ENCODE peak calls at places on chromosomes 16 and 17, in six cellular contexts. One of them, this sample, is unnamed.

GRCh38 chr16:77833906-77834599 is 45.7 kb downstream of the VAT1L start:
- DNase-seq in astrocyte of the cerebellum: peak
- DNase-seq in endothelial cell of umbilical vein: peak
- DNase-seq in neural progenitor cell: peak
- DNase-seq in transverse colon: no peak
- DNase-seq in psoas muscle: no peak
- DNase-seq in this sample: peak

GRCh38 chr17:33983824-33984574 is 271.1 kb upstream of the CCL2 start:
- DNase-seq in psoas muscle: no peak
- DNase-seq in astrocyte of the cerebellum: no peak
- DNase-seq in transverse colon: no peak
- DNase-seq in endothelial cell of umbilical vein: no peak
- DNase-seq in neural progenitor cell: no peak
- DNase-seq in this sample: no peak

GRCh38 chr17:50259484-50260324 is 14.6 kb upstream of the TMEM92 start:
- DNase-seq in endothelial cell of umbilical vein: no peak
- DNase-seq in psoas muscle: no peak
- DNase-seq in astrocyte of the cerebellum: no peak
- DNase-seq in neural progenitor cell: no peak
- DNase-seq in transverse colon: no peak
- DNase-seq in this sample: no peak

GRCh38 chr16:11824362-11824761 is 27.0 kb downstream of the RSL1D1 start:
- DNase-seq in psoas muscle: peak
- DNase-seq in transverse colon: peak
- DNase-seq in neural progenitor cell: no peak
- DNase-seq in endothelial cell of umbilical vein: no peak
- DNase-seq in astrocyte of the cerebellum: no peak
- DNase-seq in this sample: no peak

GRCh38 chr16:66521227-66521626 is 28.7 kb downstream of the TK2 start:
- DNase-seq in neural progenitor cell: no peak
- DNase-seq in psoas muscle: no peak
- DNase-seq in endothelial cell of umbilical vein: no peak
- DNase-seq in astrocyte of the cerebellum: no peak
- DNase-seq in transverse colon: no peak
- DNase-seq in this sample: no peak

GRCh38 chr16:85061566-85061965 is 34.0 kb downstream of the KIAA0513 start:
- DNase-seq in neural progenitor cell: no peak
- DNase-seq in endothelial cell of umbilical vein: no peak
- DNase-seq in psoas muscle: no peak
- DNase-seq in transverse colon: peak
- DNase-seq in astrocyte of the cerebellum: no peak
- DNase-seq in this sample: no peak

GRCh38 chr17:34135841-34136240 is 119.2 kb upstream of the CCL2 start:
- DNase-seq in astrocyte of the cerebellum: no peak
- DNase-seq in neural progenitor cell: no peak
- DNase-seq in endothelial cell of umbilical vein: no peak
- DNase-seq in psoas muscle: no peak
- DNase-seq in transverse colon: no peak
- DNase-seq in this sample: no peak

GRCh38 chr17:75457047-75457654 is 716 bp downstream of the TMEM94 start:
- DNase-seq in transverse colon: no peak
- DNase-seq in endothelial cell of umbilical vein: peak
- DNase-seq in psoas muscle: peak
- DNase-seq in astrocyte of the cerebellum: no peak
- DNase-seq in neural progenitor cell: peak
- DNase-seq in this sample: no peak

DNA sequence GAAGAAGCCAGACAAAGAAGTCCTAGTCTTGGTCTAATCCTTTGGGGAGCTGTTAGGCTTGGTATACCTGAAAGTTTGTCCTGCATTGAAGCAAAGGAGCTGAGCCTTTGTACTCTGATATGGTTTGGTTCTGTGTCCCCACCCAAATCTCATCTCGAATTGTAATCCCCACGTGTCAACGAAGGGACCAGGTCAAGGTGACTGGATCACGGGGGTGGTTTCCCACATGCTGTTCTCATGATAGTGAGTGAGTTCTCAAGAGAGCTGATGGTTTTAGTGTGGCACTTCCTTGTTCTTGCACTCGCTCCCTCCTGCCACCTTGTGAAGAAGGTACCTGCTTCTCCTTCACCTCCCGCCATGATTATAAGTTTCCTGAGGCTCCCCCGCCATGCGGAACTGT is 33.6 kb downstream of the FAM20A start:
- DNase-seq in endothelial cell of umbilical vein: no peak
- DNase-seq in astrocyte of the cerebellum: no peak
- DNase-seq in psoas muscle: no peak
- DNase-seq in transverse colon: no peak
- DNase-seq in neural progenitor cell: no peak
- DNase-seq in this sample: no peak
- H3K4me3 ChIP-seq in endothelial cell of umbilical vein: no peak
- H3K4me3 ChIP-seq in astrocyte of the cerebellum: no peak
- H3K4me3 ChIP-seq in psoas muscle: no peak
- H3K4me3 ChIP-seq in transverse colon: no peak
- H3K4me3 ChIP-seq in neural progenitor cell: no peak
- H3K4me3 ChIP-seq in this sample: no peak

GRCh38 chr17:73003487-73003886 is 89.0 kb downstream of the SLC39A11 start:
- DNase-seq in transverse colon: no peak
- DNase-seq in astrocyte of the cerebellum: no peak
- DNase-seq in neural progenitor cell: no peak
- DNase-seq in psoas muscle: no peak
- DNase-seq in endothelial cell of umbilical vein: no peak
- DNase-seq in this sample: no peak
- TF ChIP-seq CTCF in transverse colon: no peak
- TF ChIP-seq CTCF in astrocyte of the cerebellum: no peak
- TF ChIP-seq CTCF in neural progenitor cell: no peak
- TF ChIP-seq CTCF in psoas muscle: no peak
- TF ChIP-seq CTCF in endothelial cell of umbilical vein: no peak
- TF ChIP-seq CTCF in this sample: no peak

DNA sequence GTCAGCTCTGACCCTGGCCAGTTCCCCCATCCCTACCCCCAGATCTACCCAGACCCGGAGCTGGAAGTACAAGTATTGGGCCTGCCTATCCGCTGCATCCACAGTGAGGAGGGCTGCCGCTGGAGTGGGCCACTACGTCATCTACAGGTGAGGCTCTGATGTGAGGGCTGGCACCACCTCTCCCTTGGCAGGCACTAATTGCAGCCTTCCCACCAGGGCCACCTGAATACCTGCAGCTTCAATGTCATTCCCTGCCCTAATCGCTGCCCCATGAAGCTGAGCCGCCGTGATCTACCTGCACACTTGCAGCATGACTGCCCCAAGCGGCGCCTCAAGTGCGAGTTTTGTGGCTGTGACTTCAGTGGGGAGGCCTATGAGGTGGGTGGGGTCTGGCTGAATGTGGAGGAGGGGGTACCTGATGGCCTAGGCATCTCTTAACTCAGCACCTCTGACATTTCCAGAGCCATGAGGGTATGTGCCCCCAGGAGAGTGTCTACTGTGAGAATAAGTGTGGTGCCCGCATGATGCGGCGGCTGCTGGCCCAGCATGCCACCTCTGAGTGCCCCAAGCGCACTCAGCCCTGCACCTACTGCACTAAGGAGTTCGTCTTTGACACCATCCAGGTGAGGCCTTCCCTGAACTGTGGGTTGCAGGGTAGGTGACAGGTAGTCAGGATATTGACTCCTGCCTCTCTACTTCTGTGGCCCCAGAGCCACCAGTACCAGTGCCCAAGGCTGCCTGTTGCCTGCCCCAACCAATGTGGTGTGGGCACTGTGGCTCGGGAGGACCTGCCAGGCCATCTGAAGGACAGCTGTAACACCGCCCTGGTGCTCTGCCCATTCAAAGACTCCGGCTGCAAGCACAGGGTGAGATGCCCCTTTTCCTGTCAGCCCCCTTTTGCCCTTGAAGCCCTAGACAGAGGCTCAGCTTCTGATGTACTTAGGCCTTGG is 4.3 kb downstream of the TRAF4 start:
- DNase-seq in astrocyte of the cerebellum: no peak
- DNase-seq in transverse colon: no peak
- DNase-seq in neural progenitor cell: no peak
- DNase-seq in endothelial cell of umbilical vein: no peak
- DNase-seq in psoas muscle: peak
- DNase-seq in this sample: no peak
- H3K4me3 ChIP-seq in astrocyte of the cerebellum: no peak
- H3K4me3 ChIP-seq in transverse colon: no peak
- H3K4me3 ChIP-seq in neural progenitor cell: no peak
- H3K4me3 ChIP-seq in endothelial cell of umbilical vein: no peak
- H3K4me3 ChIP-seq in psoas muscle: no peak
- H3K4me3 ChIP-seq in this sample: no peak

DNA sequence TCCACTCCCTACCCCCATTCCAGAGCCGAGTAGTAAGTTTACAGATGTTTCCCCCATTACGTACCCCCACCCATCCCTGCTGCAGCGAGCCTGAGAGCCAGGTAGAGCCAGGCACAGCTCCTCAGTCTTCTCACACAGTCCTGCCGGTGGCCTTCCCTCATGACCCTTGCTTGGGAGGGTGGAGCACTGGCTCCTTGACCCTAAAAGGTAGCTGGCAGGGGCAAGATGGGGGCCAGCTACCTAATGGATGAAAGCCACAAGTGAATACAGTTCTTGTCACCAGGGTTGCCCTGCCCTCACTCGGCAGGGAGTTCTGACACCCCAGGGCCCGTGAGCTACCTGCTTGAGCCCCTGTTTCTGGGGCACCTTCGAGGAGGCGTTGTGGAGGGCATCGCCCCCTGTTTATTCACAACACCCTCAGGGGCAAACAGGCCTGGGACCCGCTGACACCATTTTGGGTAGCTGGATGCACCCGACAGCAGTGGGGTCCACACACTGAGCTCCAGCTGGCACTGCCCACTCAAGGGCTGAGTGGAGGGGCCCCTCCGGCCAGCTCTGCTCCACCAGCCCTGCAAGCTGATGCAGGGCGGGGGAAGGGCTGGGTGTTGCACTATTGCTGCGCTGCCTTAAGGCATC is 22.2 kb downstream of the ADAM11 start:
- DNase-seq in astrocyte of the cerebellum: no peak
- DNase-seq in neural progenitor cell: no peak
- DNase-seq in endothelial cell of umbilical vein: no peak
- DNase-seq in psoas muscle: no peak
- DNase-seq in transverse colon: no peak
- DNase-seq in this sample: no peak
- TF ChIP-seq CTCF in astrocyte of the cerebellum: no peak
- TF ChIP-seq CTCF in neural progenitor cell: no peak
- TF ChIP-seq CTCF in endothelial cell of umbilical vein: no peak
- TF ChIP-seq CTCF in psoas muscle: no peak
- TF ChIP-seq CTCF in transverse colon: no peak
- TF ChIP-seq CTCF in this sample: no peak

GRCh38 chr16:51113254-51114125 is 37.6 kb downstream of the SALL1 start:
- DNase-seq in neural progenitor cell: peak
- DNase-seq in psoas muscle: no peak
- DNase-seq in endothelial cell of umbilical vein: no peak
- DNase-seq in transverse colon: no peak
- DNase-seq in astrocyte of the cerebellum: no peak
- DNase-seq in this sample: no peak
- H3K4me3 ChIP-seq in neural progenitor cell: peak
- H3K4me3 ChIP-seq in psoas muscle: no peak
- H3K4me3 ChIP-seq in endothelial cell of umbilical vein: no peak
- H3K4me3 ChIP-seq in transverse colon: no peak
- H3K4me3 ChIP-seq in astrocyte of the cerebellum: peak
- H3K4me3 ChIP-seq in this sample: no peak

GRCh38 chr17:6423931-6424330 is 11.0 kb downstream of the AIPL1 start:
- DNase-seq in neural progenitor cell: no peak
- DNase-seq in psoas muscle: no peak
- DNase-seq in transverse colon: no peak
- DNase-seq in endothelial cell of umbilical vein: no peak
- DNase-seq in astrocyte of the cerebellum: no peak
- DNase-seq in this sample: no peak

GRCh38 chr17:6421700-6422604 is 13.0 kb downstream of the AIPL1 start:
- DNase-seq in endothelial cell of umbilical vein: peak
- DNase-seq in astrocyte of the cerebellum: peak
- DNase-seq in neural progenitor cell: peak
- DNase-seq in transverse colon: peak
- DNase-seq in psoas muscle: peak
- DNase-seq in this sample: no peak

GRCh38 chr17:6422654-6423241 is 12.2 kb downstream of the AIPL1 start:
- DNase-seq in transverse colon: no peak
- DNase-seq in endothelial cell of umbilical vein: no peak
- DNase-seq in astrocyte of the cerebellum: no peak
- DNase-seq in psoas muscle: no peak
- DNase-seq in neural progenitor cell: no peak
- DNase-seq in this sample: no peak

GRCh38 chr17:6415616-6416015 is 19.3 kb downstream of the AIPL1 start:
- DNase-seq in endothelial cell of umbilical vein: no peak
- DNase-seq in psoas muscle: no peak
- DNase-seq in transverse colon: no peak
- DNase-seq in astrocyte of the cerebellum: no peak
- DNase-seq in neural progenitor cell: no peak
- DNase-seq in this sample: no peak

GRCh38 chr17:6420173-6420641 is 14.7 kb downstream of the AIPL1 start:
- DNase-seq in transverse colon: no peak
- DNase-seq in neural progenitor cell: peak
- DNase-seq in psoas muscle: no peak
- DNase-seq in endothelial cell of umbilical vein: no peak
- DNase-seq in astrocyte of the cerebellum: no peak
- DNase-seq in this sample: no peak
- TF ChIP-seq CTCF in transverse colon: no peak
- TF ChIP-seq CTCF in neural progenitor cell: peak
- TF ChIP-seq CTCF in psoas muscle: no peak
- TF ChIP-seq CTCF in endothelial cell of umbilical vein: peak
- TF ChIP-seq CTCF in astrocyte of the cerebellum: peak
- TF ChIP-seq CTCF in this sample: peak

GRCh38 chr16:3602320-3602653 is 9.1 kb downstream of the SLX4 start:
- DNase-seq in psoas muscle: no peak
- DNase-seq in endothelial cell of umbilical vein: no peak
- DNase-seq in astrocyte of the cerebellum: no peak
- DNase-seq in neural progenitor cell: no peak
- DNase-seq in transverse colon: no peak
- DNase-seq in this sample: no peak
- H3K4me3 ChIP-seq in psoas muscle: no peak
- H3K4me3 ChIP-seq in endothelial cell of umbilical vein: no peak
- H3K4me3 ChIP-seq in astrocyte of the cerebellum: no peak
- H3K4me3 ChIP-seq in neural progenitor cell: no peak
- H3K4me3 ChIP-seq in transverse colon: no peak
- H3K4me3 ChIP-seq in this sample: no peak

GRCh38 chr17:31394544-31394943 is 3.1 kb downstream of the RAB11FIP4 start:
- DNase-seq in psoas muscle: no peak
- DNase-seq in endothelial cell of umbilical vein: peak
- DNase-seq in neural progenitor cell: peak
- DNase-seq in astrocyte of the cerebellum: peak
- DNase-seq in transverse colon: no peak
- DNase-seq in this sample: peak
- TF ChIP-seq CTCF in psoas muscle: no peak
- TF ChIP-seq CTCF in endothelial cell of umbilical vein: no peak
- TF ChIP-seq CTCF in neural progenitor cell: no peak
- TF ChIP-seq CTCF in astrocyte of the cerebellum: no peak
- TF ChIP-seq CTCF in transverse colon: no peak
- TF ChIP-seq CTCF in this sample: no peak

This sample was measured in AG09309.